ENCODE peak calls at places on chromosomes 6 and 20, in ten cellular contexts. I is GM20000; M is HEK293T; F is activated T-cell treated with anti-CD3 and anti-CD28 coated beads for 1 hour; N is stimulated activated naive B cell treated with anti-CD40 and anti-IgM and Interleukin-4, amounts not matched to agents 10 μg/mL and 1 μg/mL and 100 μg/mL, for 72 hours; Y is HTR-8/SVneo; J is OCI-LY7; W is lung microvascular endothelial cell; E is GM10248; S is left lobe of liver. X is an unnamed sample.

GRCh38 chr6:169775321-169775720 is 23.9 kb downstream of the ERMARD start:
- DNase-seq in S (no peak), I (no peak), J (no peak), W (no peak), Y (no peak), N (no peak), E (no peak), F (no peak), M (peak), X (no peak)

GRCh38 chr6:130198483-130199035 is 24.2 kb downstream of the SAMD3 start:
- DNase-seq in W (no peak), N (no peak), M (no peak), F (no peak), J (no peak), I (no peak), Y (no peak), S (no peak), E (no peak), X (no peak)

GRCh38 chr6:53625315-53625714 is 40.2 kb downstream of the KLHL31 start:
- DNase-seq in F (no peak), S (no peak), Y (no peak), J (no peak), N (no peak), E (no peak), I (no peak), W (no peak), M (no peak), X (no peak)

GRCh38 chr6:98833101-98834059 is 994 bp upstream of the POU3F2 start:
- DNase-seq in I (no peak), F (no peak), N (no peak), E (peak), W (peak), Y (no peak), S (no peak), J (no peak), M (peak), X (no peak)

GRCh38 chr6:52363222-52363867 is 1.4 kb downstream of the PAQR8 start:
- DNase-seq in W (peak), S (peak), F (no peak), J (no peak), M (no peak), Y (peak), E (no peak), N (no peak), I (no peak), X (no peak)

GRCh38 chr20:58870293-58871014 is 17.9 kb downstream of the GNAS start:
- DNase-seq in Y (peak), F (peak), M (peak), J (peak), W (peak), E (peak), N (no peak), S (peak), I (peak), X (no peak)

GRCh38 chr20:23139524-23139923 is 53.4 kb upstream of the CD93 start:
- DNase-seq in J (no peak), Y (no peak), F (no peak), I (no peak), E (no peak), M (no peak), S (no peak), N (no peak), W (no peak), X (no peak)

GRCh38 chr6:85797993-85798392 is 155.3 kb upstream of the SYNCRIP start:
- DNase-seq in M (no peak), S (no peak), I (no peak), W (no peak), F (no peak), J (no peak), N (no peak), E (no peak), Y (no peak), X (no peak)

GRCh38 chr20:22946594-22946993 is 88.5 kb upstream of the SSTR4 start:
- DNase-seq in I (no peak), M (no peak), E (no peak), J (no peak), W (no peak), N (no peak), Y (no peak), F (no peak), S (no peak), X (no peak)

GRCh38 chr6:14274016-14274415 is 156.4 kb downstream of the CD83 start:
- DNase-seq in N (no peak), I (no peak), M (no peak), F (no peak), W (no peak), E (no peak), S (no peak), Y (no peak), J (no peak), X (no peak)

GRCh38 chr6:62345446-62345845 is 59.4 kb upstream of the KHDRBS2 start:
- DNase-seq in W (no peak), I (no peak), Y (no peak), S (no peak), M (no peak), J (no peak), F (no peak), N (no peak), E (no peak), X (no peak)

GRCh38 chr6:116465246-116465645 is 4.1 kb downstream of the CALHM6 start:
- DNase-seq in J (peak), E (no peak), N (peak), Y (no peak), F (no peak), S (no peak), M (no peak), W (no peak), I (no peak), X (no peak)

GRCh38 chr6:132741281-132741680 is 16.4 kb downstream of the VNN2 start:
- DNase-seq in J (no peak), I (no peak), Y (no peak), N (no peak), M (no peak), W (no peak), F (no peak), S (no peak), E (no peak), X (no peak)

GRCh38 chr6:109834131-109834530 is 143.0 kb downstream of the FIG4 start:
- DNase-seq in F (no peak), W (no peak), N (no peak), E (no peak), M (no peak), Y (no peak), I (no peak), J (no peak), S (no peak), X (no peak)

GRCh38 chr6:149716181-149716580 is 1.7 kb downstream of the LATS1 start:
- DNase-seq in I (peak), J (peak), Y (no peak), M (no peak), S (no peak), W (peak), F (no peak), N (no peak), E (peak), X (no peak)

GRCh38 chr6:1502041-1502440 is 107.7 kb upstream of the FOXC1 start:
- DNase-seq in J (no peak), N (no peak), S (no peak), W (no peak), I (no peak), M (no peak), F (no peak), Y (no peak), E (no peak), X (no peak)

GRCh38 chr6:18349350-18349749 is 37.8 kb upstream of the RNF144B start:
- DNase-seq in M (no peak), F (no peak), S (no peak), E (no peak), N (no peak), W (no peak), J (no peak), I (no peak), Y (no peak), X (no peak)

GRCh38 chr20:56429496-56429895 is 17.4 kb downstream of the CASS4 start:
- DNase-seq in F (no peak), N (no peak), M (no peak), Y (peak), W (peak), J (no peak), I (no peak), E (no peak), S (peak), X (no peak)

GRCh38 chr6:39357998-39358686 is 35.6 kb upstream of the KCNK16 start:
- DNase-seq in S (no peak), I (no peak), W (peak), J (no peak), M (no peak), F (no peak), N (no peak), E (no peak), Y (no peak), X (no peak)

GRCh38 chr20:22770240-22770800 is 185.9 kb upstream of the FOXA2 start:
- DNase-seq in E (no peak), I (no peak), Y (no peak), J (no peak), N (no peak), F (no peak), W (no peak), S (no peak), M (no peak), X (no peak)

GRCh38 chr20:36606171-36607116 is 865 bp downstream of the RAB5IF start:
- DNase-seq in J (peak), I (no peak), N (no peak), Y (no peak), W (peak), S (peak), F (no peak), M (no peak), E (no peak), X (no peak)

GRCh38 chr20:31848088-31848999 is 2.9 kb upstream of the FOXS1 start:
- DNase-seq in W (no peak), I (no peak), M (no peak), N (no peak), F (no peak), Y (no peak), S (no peak), J (no peak), E (no peak), X (no peak)

GRCh38 chr6:170137911-170138910 is 152.7 kb downstream of the DLL1 start:
- DNase-seq in S (no peak), E (no peak), I (peak), M (no peak), Y (no peak), W (no peak), F (no peak), N (no peak), J (no peak), X (no peak)

GRCh38 chr20:12570371-12570770 is 438.4 kb upstream of the SPTLC3 start:
- DNase-seq in J (peak), E (no peak), W (no peak), N (no peak), S (no peak), I (no peak), F (no peak), M (peak), Y (no peak), X (no peak)

GRCh38 chr20:63066506-63067265 is 59.9 kb upstream of the BHLHE23 start:
- DNase-seq in F (no peak), J (no peak), E (no peak), N (no peak), I (no peak), S (no peak), M (no peak), Y (no peak), W (no peak), X (no peak)

GRCh38 chr6:19301980-19302379 is 535.2 kb upstream of the ID4 start:
- DNase-seq in M (no peak), I (no peak), N (no peak), E (no peak), S (no peak), J (no peak), W (no peak), Y (peak), F (no peak), X (no peak)

GRCh38 chr6:25714765-25715164 is 39.8 kb upstream of the SLC17A4 start:
- DNase-seq in W (peak), Y (no peak), S (no peak), F (no peak), J (no peak), E (no peak), M (no peak), N (no peak), I (no peak), X (no peak)

GRCh38 chr6:125970760-125971159 is 14.2 kb downstream of the HINT3 start:
- DNase-seq in S (no peak), M (no peak), J (no peak), F (no peak), E (no peak), N (no peak), W (no peak), Y (no peak), I (no peak), X (no peak)

GRCh38 chr6:106461084-106461483 is 100.6 kb downstream of the CRYBG1 start:
- DNase-seq in J (no peak), F (no peak), M (no peak), Y (no peak), I (no peak), S (no peak), W (no peak), E (no peak), N (no peak), X (no peak)

GRCh38 chr20:21395039-21395665 is 2.2 kb downstream of the NKX2-4 start:
- DNase-seq in E (no peak), S (no peak), W (no peak), F (no peak), Y (no peak), N (no peak), M (no peak), I (peak), J (no peak), X (no peak)

GRCh38 chr20:37901667-37902503 is 1.0 kb upstream of the VSTM2L start:
- DNase-seq in E (peak), N (no peak), S (peak), I (peak), Y (peak), W (peak), J (peak), F (no peak), M (peak), X (no peak)

GRCh38 chr6:84019171-84019570 is 14.4 kb upstream of the MRAP2 start:
- DNase-seq in I (no peak), J (no peak), M (no peak), W (no peak), F (no peak), Y (no peak), S (no peak), N (no peak), E (no peak), X (no peak)

GRCh38 chr6:99424022-99424421 is 1.1 kb downstream of the PNISR start:
- DNase-seq in Y (no peak), S (no peak), I (no peak), N (no peak), J (no peak), M (no peak), F (no peak), E (no peak), W (no peak), X (no peak)

GRCh38 chr6:125952764-125953501 is 3.6 kb upstream of the HINT3 start:
- DNase-seq in N (no peak), E (peak), J (peak), S (no peak), F (no peak), Y (peak), W (peak), I (peak), M (no peak), X (no peak)

GRCh38 chr20:50569864-50570836 is 60.0 kb downstream of the PTPN1 start:
- DNase-seq in N (peak), J (peak), F (no peak), E (peak), S (no peak), Y (no peak), I (peak), M (no peak), W (peak), X (no peak)

X was measured in vagina.